ENCODE peak calls at places on chromosomes 13 and 19, in ten cellular contexts. Q is occipital lobe; V is NCI-H1694 treated with DMSO at 0.1 percent for 48 hours; U is MM.1S; E is stimulated activated CD8-positive, alpha-beta memory T cell treated with anti-CD3 and anti-CD28 coated beads, Interleukin-15, amount 100 ng/mL, for 24 hours; H is NAMALWA; C is amniotic epithelial cell; L is stimulated activated CD4-positive, alpha-beta T cell treated with anti-CD3 and anti-CD28 coated beads, Interleukin-1b, Interleukin-23, amount 100 ng/mL, for 24 hours; K is GM23338; B is RPMI8226. F is an unnamed sample.
A peak's percentile ranks its signal among the peaks of the same experiment; 100 is the strongest.

GRCh38 chr19:43124360-43124759 is 41.9 kb upstream of the PSG2 start:
- DNase-seq in Q (no peak), V (no peak), U (no peak), E (no peak), H (peak; percentile 10), C (no peak), L (no peak), K (peak; percentile 31), B (no peak), F (no peak)

GRCh38 chr19:49455729-49456128 is 2.7 kb downstream of the ALDH16A1 start:
- DNase-seq in Q (no peak), V (no peak), U (no peak), E (no peak), H (no peak), C (no peak), L (no peak), K (no peak), B (no peak), F (no peak)

GRCh38 chr13:60756306-60756705 is 359.3 kb downstream of the TDRD3 start:
- DNase-seq in Q (no peak), V (no peak), U (no peak), E (no peak), H (no peak), C (no peak), L (no peak), K (peak; percentile 24), B (no peak), F (no peak)

GRCh38 chr19:58577581-58578429 is 4.7 kb upstream of the MZF1 start:
- DNase-seq in Q (no peak), V (no peak), U (no peak), E (no peak), H (no peak), C (no peak), L (no peak), K (no peak), B (no peak), F (no peak)

GRCh38 chr19:31064486-31064885 is 284.8 kb downstream of the TSHZ3 start:
- DNase-seq in Q (no peak), V (no peak), U (no peak), E (no peak), H (no peak), C (peak; percentile 10), L (no peak), K (no peak), B (no peak), F (no peak)

GRCh38 chr13:72204291-72204690 is 337.3 kb upstream of the DACH1 start:
- DNase-seq in Q (no peak), V (no peak), U (no peak), E (no peak), H (no peak), C (no peak), L (no peak), K (no peak), B (no peak), F (no peak)

GRCh38 chr19:13748169-13748884 is 16.0 kb upstream of the MRI1 start:
- DNase-seq in Q (no peak), V (no peak), U (peak; percentile 14), E (no peak), H (no peak), C (peak; percentile 35), L (no peak), K (peak; percentile 43), B (no peak), F (peak; percentile 77)

GRCh38 chr13:76667551-76667950 is 218.7 kb downstream of the KCTD12 start:
- DNase-seq in Q (no peak), V (peak; percentile 53), U (peak; percentile 10), E (no peak), H (peak; percentile 17), C (peak; percentile 75), L (no peak), K (no peak), B (no peak), F (peak; percentile 9)

GRCh38 chr13:98141938-98142426 is 912 bp upstream of the FARP1 start:
- DNase-seq in Q (no peak), V (no peak), U (no peak), E (no peak), H (no peak), C (no peak), L (no peak), K (peak; percentile 66), B (no peak), F (peak; percentile 19)

GRCh38 chr19:35116085-35116801 is 620 bp downstream of the FXYD3 start:
- DNase-seq in Q (no peak), V (no peak), U (no peak), E (no peak), H (no peak), C (no peak), L (no peak), K (no peak), B (no peak), F (no peak)

GRCh38 chr19:11425719-11426457 is 6.8 kb upstream of the RGL3 start:
- DNase-seq in Q (no peak), V (no peak), U (no peak), E (no peak), H (peak; percentile 37), C (no peak), L (no peak), K (peak; percentile 85), B (no peak), F (no peak)

GRCh38 chr19:38792250-38793111 is 3.5 kb downstream of the LGALS7B start:
- DNase-seq in Q (no peak), V (no peak), U (no peak), E (no peak), H (no peak), C (no peak), L (peak; percentile 5), K (peak; percentile 93), B (no peak), F (no peak)

GRCh38 chr19:3644351-3645066 is 17.9 kb upstream of the CACTIN start:
- DNase-seq in Q (peak; percentile 88), V (peak; percentile 31), U (no peak), E (no peak), H (no peak), C (no peak), L (no peak), K (no peak), B (no peak), F (no peak)

GRCh38 chr13:114285166-114285808 is 3.9 kb downstream of the UPF3A start:
- DNase-seq in Q (no peak), V (no peak), U (no peak), E (no peak), H (no peak), C (peak; percentile 43), L (no peak), K (no peak), B (no peak), F (no peak)

GRCh38 chr13:114140909-114141255 is 8.5 kb upstream of the RASA3 start:
- DNase-seq in Q (no peak), V (no peak), U (no peak), E (no peak), H (no peak), C (no peak), L (no peak), K (no peak), B (peak; percentile 36), F (no peak)

GRCh38 chr13:80048802-80049201 is 292.1 kb downstream of the SPRY2 start:
- DNase-seq in Q (peak; percentile 85), V (peak; percentile 55), U (peak; percentile 66), E (peak; percentile 21), H (peak; percentile 55), C (peak; percentile 97), L (peak; percentile 41), K (peak; percentile 38), B (peak; percentile 34), F (peak; percentile 22)

GRCh38 chr13:29548722-29549446 is 46.6 kb downstream of the SLC7A1 start:
- DNase-seq in Q (no peak), V (no peak), U (no peak), E (no peak), H (no peak), C (peak; percentile 77), L (no peak), K (no peak), B (no peak), F (peak; percentile 43)

GRCh38 chr13:78862460-78862859 is 203.5 kb upstream of the OBI1 start:
- DNase-seq in Q (no peak), V (no peak), U (no peak), E (no peak), H (no peak), C (no peak), L (no peak), K (no peak), B (no peak), F (no peak)

GRCh38 chr19:3338541-3339181 is 27.7 kb upstream of the NFIC start:
- DNase-seq in Q (no peak), V (no peak), U (no peak), E (no peak), H (no peak), C (no peak), L (no peak), K (no peak), B (peak; percentile 53), F (no peak)

GRCh38 chr19:18253716-18254115 is 20.5 kb downstream of the IQCN start:
- DNase-seq in Q (no peak), V (no peak), U (no peak), E (no peak), H (peak; percentile 40), C (no peak), L (no peak), K (no peak), B (peak; percentile 34), F (no peak)

GRCh38 chr19:18070181-18070580 is 16.6 kb downstream of the IL12RB1 start:
- DNase-seq in Q (peak; percentile 76), V (no peak), U (no peak), E (no peak), H (no peak), C (no peak), L (no peak), K (no peak), B (no peak), F (no peak)

GRCh38 chr19:4536798-4537197 is 1.8 kb upstream of the PLIN5 start:
- DNase-seq in Q (no peak), V (no peak), U (no peak), E (no peak), H (no peak), C (no peak), L (no peak), K (no peak), B (no peak), F (no peak)

GRCh38 chr19:31530781-31531180 is 181.5 kb upstream of the TSHZ3 start:
- DNase-seq in Q (no peak), V (no peak), U (no peak), E (no peak), H (no peak), C (no peak), L (no peak), K (no peak), B (no peak), F (no peak)

GRCh38 chr13:83498486-83499190 is 383.6 kb downstream of the SLITRK1 start:
- DNase-seq in Q (no peak), V (no peak), U (no peak), E (no peak), H (no peak), C (peak; percentile 10), L (no peak), K (no peak), B (no peak), F (no peak)

GRCh38 chr19:21694171-21694906 is 73.0 kb downstream of the ZNF100 start:
- DNase-seq in Q (no peak), V (no peak), U (no peak), E (no peak), H (no peak), C (no peak), L (no peak), K (no peak), B (peak; percentile 72), F (no peak)

GRCh38 chr19:41934849-41935374 is 6.7 kb upstream of the ERFL start:
- DNase-seq in Q (peak; percentile 13), V (peak; percentile 34), U (peak; percentile 55), E (peak; percentile 45), H (peak; percentile 84), C (peak; percentile 36), L (peak; percentile 57), K (peak; percentile 92), B (peak; percentile 47), F (peak; percentile 52)

GRCh38 chr13:89550842-89551422 is 1796.6 kb upstream of the MIR17HG start:
- DNase-seq in Q (no peak), V (no peak), U (no peak), E (no peak), H (no peak), C (peak; percentile 37), L (no peak), K (no peak), B (no peak), F (no peak)

GRCh38 chr13:73877399-73877798 is 256.8 kb downstream of the KLF12 start:
- DNase-seq in Q (no peak), V (no peak), U (no peak), E (no peak), H (no peak), C (no peak), L (no peak), K (no peak), B (no peak), F (no peak)

F was measured in erythroblast.